ENCODE peak calls at places on chromosome 12, in eight cellular contexts. One of them, this sample, is unnamed.

GRCh38 chr12:113445544-113446176 is 23.5 kb downstream of the SDSL start:
- DNase-seq in breast epithelium: no peak
- DNase-seq in AG09309: no peak
- DNase-seq in AG04450: no peak
- DNase-seq in HFF-Myc: no peak
- DNase-seq in adrenal gland: no peak
- DNase-seq in thoracic aorta: no peak
- DNase-seq in fibroblast of villous mesenchyme: no peak
- DNase-seq in this sample: peak

GRCh38 chr12:103887738-103888137 is 42.5 kb upstream of the HSP90B1 start:
- DNase-seq in breast epithelium: no peak
- DNase-seq in AG09309: no peak
- DNase-seq in AG04450: no peak
- DNase-seq in HFF-Myc: no peak
- DNase-seq in adrenal gland: no peak
- DNase-seq in thoracic aorta: no peak
- DNase-seq in fibroblast of villous mesenchyme: no peak
- DNase-seq in this sample: no peak

GRCh38 chr12:107322063-107322462 is 228.7 kb upstream of the CRY1 start:
- DNase-seq in breast epithelium: no peak
- DNase-seq in AG09309: no peak
- DNase-seq in AG04450: no peak
- DNase-seq in HFF-Myc: no peak
- DNase-seq in adrenal gland: no peak
- DNase-seq in thoracic aorta: no peak
- DNase-seq in fibroblast of villous mesenchyme: no peak
- DNase-seq in this sample: no peak

GRCh38 chr12:15474766-15475165 is 152.5 kb downstream of the PTPRO start:
- DNase-seq in breast epithelium: no peak
- DNase-seq in AG09309: no peak
- DNase-seq in AG04450: no peak
- DNase-seq in HFF-Myc: no peak
- DNase-seq in adrenal gland: no peak
- DNase-seq in thoracic aorta: no peak
- DNase-seq in fibroblast of villous mesenchyme: no peak
- DNase-seq in this sample: no peak

GRCh38 chr12:4960030-4960429 is 50.3 kb downstream of the KCNA1 start:
- DNase-seq in breast epithelium: no peak
- DNase-seq in AG09309: no peak
- DNase-seq in AG04450: no peak
- DNase-seq in HFF-Myc: no peak
- DNase-seq in adrenal gland: no peak
- DNase-seq in thoracic aorta: no peak
- DNase-seq in fibroblast of villous mesenchyme: no peak
- DNase-seq in this sample: no peak

GRCh38 chr12:29762637-29763300 is 21.0 kb downstream of the TMTC1 start:
- DNase-seq in breast epithelium: no peak
- DNase-seq in AG09309: no peak
- DNase-seq in AG04450: no peak
- DNase-seq in HFF-Myc: no peak
- DNase-seq in adrenal gland: no peak
- DNase-seq in thoracic aorta: no peak
- DNase-seq in fibroblast of villous mesenchyme: no peak
- DNase-seq in this sample: no peak

GRCh38 chr12:89748791-89749190 is 40.2 kb upstream of the ATP2B1 start:
- DNase-seq in breast epithelium: no peak
- DNase-seq in AG09309: no peak
- DNase-seq in AG04450: no peak
- DNase-seq in HFF-Myc: no peak
- DNase-seq in adrenal gland: no peak
- DNase-seq in thoracic aorta: no peak
- DNase-seq in fibroblast of villous mesenchyme: no peak
- DNase-seq in this sample: peak

GRCh38 chr12:69007166-69007857 is 74.3 kb upstream of the CPM start:
- DNase-seq in breast epithelium: no peak
- DNase-seq in AG09309: peak
- DNase-seq in AG04450: peak
- DNase-seq in HFF-Myc: peak
- DNase-seq in adrenal gland: no peak
- DNase-seq in thoracic aorta: no peak
- DNase-seq in fibroblast of villous mesenchyme: peak
- DNase-seq in this sample: peak

GRCh38 chr12:12714276-12715001 is 2.7 kb upstream of the CDKN1B start:
- DNase-seq in breast epithelium: no peak
- DNase-seq in AG09309: no peak
- DNase-seq in AG04450: no peak
- DNase-seq in HFF-Myc: no peak
- DNase-seq in adrenal gland: peak
- DNase-seq in thoracic aorta: no peak
- DNase-seq in fibroblast of villous mesenchyme: peak
- DNase-seq in this sample: no peak

GRCh38 chr12:12716151-12716844 is 870 bp upstream of the CDKN1B start:
- DNase-seq in breast epithelium: no peak
- DNase-seq in AG09309: no peak
- DNase-seq in AG04450: no peak
- DNase-seq in HFF-Myc: no peak
- DNase-seq in adrenal gland: no peak
- DNase-seq in thoracic aorta: no peak
- DNase-seq in fibroblast of villous mesenchyme: peak
- DNase-seq in this sample: no peak

GRCh38 chr12:12715128-12715458 is 2.1 kb upstream of the CDKN1B start:
- DNase-seq in breast epithelium: no peak
- DNase-seq in AG09309: no peak
- DNase-seq in AG04450: no peak
- DNase-seq in HFF-Myc: no peak
- DNase-seq in adrenal gland: no peak
- DNase-seq in thoracic aorta: no peak
- DNase-seq in fibroblast of villous mesenchyme: no peak
- DNase-seq in this sample: no peak

GRCh38 chr12:12715459-12716150 is 1.6 kb upstream of the CDKN1B start:
- DNase-seq in breast epithelium: no peak
- DNase-seq in AG09309: no peak
- DNase-seq in AG04450: no peak
- DNase-seq in HFF-Myc: no peak
- DNase-seq in adrenal gland: no peak
- DNase-seq in thoracic aorta: no peak
- DNase-seq in fibroblast of villous mesenchyme: peak
- DNase-seq in this sample: no peak

DNA sequence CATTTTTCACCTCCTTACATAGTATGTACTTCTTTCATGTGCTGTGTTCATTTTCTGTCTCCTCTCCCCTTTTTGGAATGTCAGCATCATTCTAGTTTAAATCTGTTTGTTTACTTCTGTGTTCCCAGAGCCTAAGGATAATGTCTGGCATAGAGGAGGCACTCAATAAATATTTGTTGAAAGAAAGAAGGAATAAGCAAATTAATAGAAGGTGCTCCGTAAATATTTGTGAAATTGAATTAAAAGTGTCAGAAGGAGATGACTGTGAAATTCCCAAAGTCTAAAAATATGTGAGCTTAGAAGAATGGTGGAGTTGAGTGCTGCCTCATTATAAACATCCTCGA is 3.3 kb upstream of the CDKN1B start:
- DNase-seq in breast epithelium: no peak
- DNase-seq in AG09309: no peak
- DNase-seq in AG04450: no peak
- DNase-seq in HFF-Myc: no peak
- DNase-seq in adrenal gland: no peak
- DNase-seq in thoracic aorta: no peak
- DNase-seq in fibroblast of villous mesenchyme: no peak
- DNase-seq in this sample: no peak
- H3K4me3 ChIP-seq in breast epithelium: peak
- H3K4me3 ChIP-seq in AG09309: no peak
- H3K4me3 ChIP-seq in AG04450: peak
- H3K4me3 ChIP-seq in HFF-Myc: peak
- H3K4me3 ChIP-seq in adrenal gland: peak
- H3K4me3 ChIP-seq in thoracic aorta: peak
- H3K4me3 ChIP-seq in fibroblast of villous mesenchyme: peak
- H3K4me3 ChIP-seq in this sample: peak

GRCh38 chr12:52308807-52309425 is 12.3 kb downstream of the KRT83 start:
- DNase-seq in breast epithelium: no peak
- DNase-seq in AG09309: no peak
- DNase-seq in AG04450: no peak
- DNase-seq in HFF-Myc: no peak
- DNase-seq in adrenal gland: no peak
- DNase-seq in thoracic aorta: no peak
- DNase-seq in fibroblast of villous mesenchyme: no peak
- DNase-seq in this sample: no peak

GRCh38 chr12:52305921-52306705 is 14.8 kb upstream of the KRT81 start:
- DNase-seq in breast epithelium: peak
- DNase-seq in AG09309: no peak
- DNase-seq in AG04450: no peak
- DNase-seq in HFF-Myc: no peak
- DNase-seq in adrenal gland: no peak
- DNase-seq in thoracic aorta: no peak
- DNase-seq in fibroblast of villous mesenchyme: no peak
- DNase-seq in this sample: no peak

GRCh38 chr12:52310622-52311281 is 10.4 kb downstream of the KRT83 start:
- DNase-seq in breast epithelium: no peak
- DNase-seq in AG09309: no peak
- DNase-seq in AG04450: no peak
- DNase-seq in HFF-Myc: no peak
- DNase-seq in adrenal gland: no peak
- DNase-seq in thoracic aorta: no peak
- DNase-seq in fibroblast of villous mesenchyme: no peak
- DNase-seq in this sample: peak

GRCh38 chr12:52311282-52311643 is 9.9 kb downstream of the KRT83 start:
- DNase-seq in breast epithelium: no peak
- DNase-seq in AG09309: no peak
- DNase-seq in AG04450: no peak
- DNase-seq in HFF-Myc: no peak
- DNase-seq in adrenal gland: no peak
- DNase-seq in thoracic aorta: no peak
- DNase-seq in fibroblast of villous mesenchyme: no peak
- DNase-seq in this sample: peak

DNA sequence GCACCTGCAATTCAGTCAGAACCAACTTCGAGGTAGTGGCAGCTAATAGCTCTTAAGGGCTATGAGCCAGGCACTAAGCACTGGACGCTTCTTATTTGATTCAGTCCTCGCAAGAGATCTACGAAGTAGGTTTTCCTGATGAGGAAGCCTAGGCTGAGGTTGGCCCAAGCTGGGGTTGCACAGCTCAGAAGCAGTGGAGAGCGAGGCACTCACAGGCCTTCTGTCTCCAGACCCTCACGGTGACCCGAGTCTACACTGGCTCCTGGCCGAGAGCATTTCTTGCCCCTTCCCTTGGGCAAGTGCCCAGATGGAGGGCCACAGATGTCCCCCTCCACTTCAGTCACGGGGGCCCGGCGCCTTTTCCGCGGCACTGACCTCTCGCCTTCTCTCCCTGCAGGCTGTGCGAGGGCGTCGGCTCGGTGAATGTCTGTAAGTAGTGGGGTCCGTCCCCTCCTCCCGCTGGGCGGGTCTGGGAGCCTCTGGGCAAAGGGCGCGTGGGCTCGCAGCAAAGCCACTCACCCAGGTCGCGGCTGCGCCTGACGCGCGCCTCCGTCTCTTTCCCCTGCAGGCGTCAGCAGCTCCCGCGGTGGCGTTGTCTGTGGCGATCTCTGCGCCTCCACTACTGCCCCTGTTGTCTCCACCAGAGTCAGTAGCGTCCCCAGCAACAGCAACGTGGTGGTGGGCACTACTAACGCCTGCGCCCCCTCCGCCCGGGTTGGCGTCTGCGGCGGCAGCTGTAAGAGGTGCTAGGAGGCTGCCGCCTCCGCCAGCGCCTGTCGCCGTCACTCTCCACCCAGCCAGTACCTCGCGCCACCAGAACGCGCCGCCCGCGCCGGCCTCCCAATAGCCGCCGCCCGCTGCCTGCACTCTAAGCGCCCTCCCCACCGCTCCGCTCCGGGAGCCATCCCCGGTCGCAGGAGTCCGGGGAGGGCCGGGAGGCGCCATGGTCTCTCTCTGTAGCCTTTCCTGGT is 13.1 kb downstream of the KRT83 start:
- DNase-seq in breast epithelium: peak
- DNase-seq in AG09309: no peak
- DNase-seq in AG04450: no peak
- DNase-seq in HFF-Myc: no peak
- DNase-seq in adrenal gland: peak
- DNase-seq in thoracic aorta: no peak
- DNase-seq in fibroblast of villous mesenchyme: peak
- DNase-seq in this sample: peak
- TF ChIP-seq CTCF in breast epithelium: peak
- TF ChIP-seq CTCF in AG09309: peak
- TF ChIP-seq CTCF in AG04450: no peak
- TF ChIP-seq CTCF in HFF-Myc: no peak
- TF ChIP-seq CTCF in adrenal gland: no peak
- TF ChIP-seq CTCF in thoracic aorta: peak
- TF ChIP-seq CTCF in fibroblast of villous mesenchyme: peak
- TF ChIP-seq CTCF in this sample: peak

DNA sequence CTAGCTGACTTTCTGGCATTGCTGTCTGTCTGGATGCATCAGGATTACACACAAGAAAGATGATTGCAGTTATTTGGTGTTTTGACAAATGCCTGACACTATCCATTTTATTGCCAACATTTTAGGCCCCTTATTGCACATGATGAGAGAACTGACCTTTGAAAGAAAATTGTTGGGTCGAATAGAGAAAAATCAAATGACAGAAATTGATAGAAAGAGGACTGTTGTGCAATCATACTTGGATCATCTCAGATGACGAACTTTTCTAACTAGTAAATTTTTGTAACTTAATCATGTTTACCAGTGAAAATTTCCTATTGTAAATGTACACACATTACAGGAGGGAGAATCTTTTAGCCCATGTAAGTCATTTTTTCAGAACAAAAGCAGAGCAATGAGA is 251.5 kb upstream of the USP15 start:
- DNase-seq in breast epithelium: no peak
- DNase-seq in AG09309: no peak
- DNase-seq in AG04450: no peak
- DNase-seq in HFF-Myc: no peak
- DNase-seq in adrenal gland: no peak
- DNase-seq in thoracic aorta: no peak
- DNase-seq in fibroblast of villous mesenchyme: no peak
- DNase-seq in this sample: no peak
- H3K4me3 ChIP-seq in breast epithelium: no peak
- H3K4me3 ChIP-seq in AG09309: no peak
- H3K4me3 ChIP-seq in AG04450: no peak
- H3K4me3 ChIP-seq in HFF-Myc: no peak
- H3K4me3 ChIP-seq in adrenal gland: no peak
- H3K4me3 ChIP-seq in thoracic aorta: no peak
- H3K4me3 ChIP-seq in fibroblast of villous mesenchyme: no peak
- H3K4me3 ChIP-seq in this sample: no peak

GRCh38 chr12:8770499-8770898 is 51.9 kb upstream of the A2ML1 start:
- DNase-seq in breast epithelium: no peak
- DNase-seq in AG09309: no peak
- DNase-seq in AG04450: no peak
- DNase-seq in HFF-Myc: no peak
- DNase-seq in adrenal gland: no peak
- DNase-seq in thoracic aorta: no peak
- DNase-seq in fibroblast of villous mesenchyme: no peak
- DNase-seq in this sample: no peak

GRCh38 chr12:8779281-8779680 is 43.1 kb upstream of the A2ML1 start:
- DNase-seq in breast epithelium: no peak
- DNase-seq in AG09309: no peak
- DNase-seq in AG04450: no peak
- DNase-seq in HFF-Myc: no peak
- DNase-seq in adrenal gland: no peak
- DNase-seq in thoracic aorta: no peak
- DNase-seq in fibroblast of villous mesenchyme: no peak
- DNase-seq in this sample: no peak

GRCh38 chr12:8771072-8771471 is 51.3 kb upstream of the A2ML1 start:
- DNase-seq in breast epithelium: no peak
- DNase-seq in AG09309: no peak
- DNase-seq in AG04450: no peak
- DNase-seq in HFF-Myc: no peak
- DNase-seq in adrenal gland: no peak
- DNase-seq in thoracic aorta: no peak
- DNase-seq in fibroblast of villous mesenchyme: no peak
- DNase-seq in this sample: no peak

GRCh38 chr12:8773456-8773855 is 49.0 kb upstream of the A2ML1 start:
- DNase-seq in breast epithelium: no peak
- DNase-seq in AG09309: no peak
- DNase-seq in AG04450: no peak
- DNase-seq in HFF-Myc: no peak
- DNase-seq in adrenal gland: no peak
- DNase-seq in thoracic aorta: no peak
- DNase-seq in fibroblast of villous mesenchyme: no peak
- DNase-seq in this sample: no peak
- TF ChIP-seq CTCF in breast epithelium: no peak
- TF ChIP-seq CTCF in AG09309: no peak
- TF ChIP-seq CTCF in AG04450: no peak
- TF ChIP-seq CTCF in HFF-Myc: no peak
- TF ChIP-seq CTCF in adrenal gland: no peak
- TF ChIP-seq CTCF in thoracic aorta: no peak
- TF ChIP-seq CTCF in fibroblast of villous mesenchyme: no peak
- TF ChIP-seq CTCF in this sample: no peak

This sample was measured in AG10803.